ENCODE peak calls at places on chromosomes 5 and 9, in six cellular contexts. E is fibroblast of mammary gland, V is choroid plexus epithelial cell, G is PC-3, W is T-helper 2 cell, Y is epithelial cell of prostate. O is an unnamed sample.

GRCh38 chr5:16579142-16579541 is 37.7 kb downstream of the RETREG1 start:
- DNase-seq in Y (no peak), W (no peak), E (no peak), G (no peak), V (no peak), O (no peak)

GRCh38 chr9:693460-694390 is 147.8 kb upstream of the DMRT1 start:
- DNase-seq in G (no peak), V (peak), E (peak), Y (no peak), W (no peak), O (no peak)

GRCh38 chr5:29930316-29930715 is 1263.2 kb upstream of the CDH6 start:
- DNase-seq in G (peak), E (no peak), Y (no peak), W (no peak), V (no peak), O (no peak)

GRCh38 chr9:92004045-92004392 is 54.0 kb upstream of the ROR2 start:
- DNase-seq in E (no peak), Y (no peak), V (no peak), G (no peak), W (no peak), O (no peak)

GRCh38 chr5:102481044-102481715 is 17.6 kb downstream of the SLCO6A1 start:
- DNase-seq in G (peak), E (peak), Y (no peak), W (no peak), V (peak), O (no peak)

GRCh38 chr9:77752566-77752965 is 104.4 kb upstream of the GNA14 start:
- DNase-seq in V (peak), Y (no peak), G (no peak), W (no peak), E (peak), O (no peak)

GRCh38 chr9:97628668-97629067 is 4.5 kb downstream of the TSTD2 start:
- DNase-seq in V (no peak), W (no peak), G (no peak), Y (no peak), E (no peak), O (no peak)

GRCh38 chr5:150487199-150488061 is 20.5 kb upstream of the NDST1 start:
- DNase-seq in Y (no peak), G (peak), W (no peak), E (peak), V (no peak), O (no peak)

GRCh38 chr5:153571157-153571556 is 80.7 kb downstream of the GRIA1 start:
- DNase-seq in G (no peak), Y (no peak), E (no peak), V (no peak), W (no peak), O (no peak)

GRCh38 chr9:34995288-34996060 is 5.9 kb downstream of the DNAJB5 start:
- DNase-seq in G (no peak), E (peak), W (no peak), Y (peak), V (peak), O (no peak)

GRCh38 chr9:13790055-13790454 is 510.6 kb upstream of the MPDZ start:
- DNase-seq in W (no peak), E (no peak), V (no peak), Y (no peak), G (no peak), O (no peak)

GRCh38 chr9:118000581-118000980 is 296.4 kb downstream of the TLR4 start:
- DNase-seq in Y (no peak), G (no peak), E (peak), W (no peak), V (no peak), O (no peak)

GRCh38 chr5:168976311-168976893 is 324.5 kb downstream of the SLIT3 start:
- DNase-seq in Y (no peak), E (peak), G (no peak), V (no peak), W (no peak), O (no peak)

GRCh38 chr5:158553195-158553945 is 546.3 kb downstream of the EBF1 start:
- DNase-seq in V (no peak), E (peak), Y (no peak), W (no peak), G (no peak), O (no peak)

GRCh38 chr9:130451509-130452388 is 7.0 kb downstream of the ASS1 start:
- DNase-seq in Y (peak), E (peak), V (peak), W (no peak), G (peak), O (no peak)

GRCh38 chr5:88890070-88890781 is 7.2 kb upstream of the MEF2C start:
- DNase-seq in G (no peak), V (no peak), Y (no peak), W (no peak), E (no peak), O (no peak)

GRCh38 chr5:109328626-109329025 is 81.1 kb downstream of the PJA2 start:
- DNase-seq in E (peak), Y (no peak), V (no peak), W (no peak), G (peak), O (no peak)

O was measured in T-helper 17 cell.